ENCODE peak calls at places on chromosomes 12 and 14, in six cellular contexts. N is IMR-90, Y is astrocyte, U is HepG2, D is GM23338, K is fibroblast of lung. H is an unnamed sample.

GRCh38 chr12:40565029-40565633 is 127.1 kb upstream of the CNTN1 start:
- DNase-seq in N (no peak), D (no peak), Y (no peak), U (no peak), K (no peak), H (no peak)

GRCh38 chr12:9869307-9870161 is at the start of gene CLEC2B:
- DNase-seq in N (peak), U (no peak), Y (peak), K (peak), D (no peak), H (peak)

GRCh38 chr12:256225-256624 is 6.4 kb downstream of the SLC6A13 start:
- DNase-seq in U (no peak), K (no peak), N (no peak), D (no peak), Y (no peak), H (no peak)

GRCh38 chr14:102043251-102044025 is 43.4 kb downstream of the HSP90AA1 start:
- DNase-seq in Y (no peak), U (no peak), K (no peak), N (no peak), D (no peak), H (peak)

GRCh38 chr12:96166765-96167164 is 27.4 kb upstream of the ELK3 start:
- DNase-seq in U (no peak), K (no peak), Y (no peak), D (no peak), N (no peak), H (no peak)

GRCh38 chr12:50699940-50700339 is 64.0 kb upstream of the ATF1 start:
- DNase-seq in K (no peak), U (no peak), D (no peak), Y (no peak), N (no peak), H (no peak)

GRCh38 chr12:53930591-53931255 is 7.9 kb upstream of the HOXC13 start:
- DNase-seq in Y (no peak), K (no peak), N (no peak), U (no peak), D (peak), H (no peak)

GRCh38 chr14:68366656-68367055 is 426.2 kb downstream of the ZFP36L1 start:
- DNase-seq in N (no peak), D (no peak), K (no peak), Y (no peak), U (no peak), H (no peak)

GRCh38 chr12:121765573-121765972 is 27.9 kb downstream of the RHOF start:
- DNase-seq in Y (peak), D (no peak), U (no peak), N (peak), K (peak), H (peak)

GRCh38 chr14:87899228-87899627 is 93.8 kb downstream of the GALC start:
- DNase-seq in U (no peak), K (no peak), Y (no peak), D (no peak), N (no peak), H (no peak)

GRCh38 chr12:98485792-98486347 is 29.5 kb upstream of the TMPO start:
- DNase-seq in U (no peak), K (no peak), Y (no peak), D (no peak), N (no peak), H (no peak)

GRCh38 chr12:38890102-38890501 is 15.3 kb downstream of the CPNE8 start:
- DNase-seq in K (no peak), N (no peak), D (no peak), Y (peak), U (no peak), H (no peak)

GRCh38 chr12:57850924-57851323 is 4.4 kb upstream of the CTDSP2 start:
- DNase-seq in N (no peak), D (peak), U (no peak), Y (no peak), K (no peak), H (no peak)

GRCh38 chr14:55850803-55851202 is 267.4 kb upstream of the PELI2 start:
- DNase-seq in N (peak), U (no peak), K (peak), D (no peak), Y (peak), H (peak)

GRCh38 chr12:16228067-16228466 is 49.4 kb downstream of the SLC15A5 start:
- DNase-seq in U (no peak), N (no peak), Y (no peak), D (no peak), K (no peak), H (peak)

GRCh38 chr12:11685716-11686115 is 36.2 kb downstream of the ETV6 start:
- DNase-seq in K (peak), D (no peak), N (peak), Y (peak), U (no peak), H (no peak)

GRCh38 chr14:98370352-98370751 is 901.6 kb downstream of the BCL11B start:
- DNase-seq in Y (no peak), N (no peak), U (no peak), K (no peak), D (no peak), H (no peak)

GRCh38 chr12:100904270-100904669 is 109.7 kb downstream of the ANO4 start:
- DNase-seq in Y (no peak), U (no peak), D (no peak), K (no peak), N (peak), H (peak)

GRCh38 chr12:132197581-132198281 is 53.5 kb downstream of the NOC4L start:
- DNase-seq in U (no peak), Y (no peak), N (no peak), K (no peak), D (no peak), H (no peak)

GRCh38 chr12:68370667-68371066 is 38.5 kb upstream of the MDM1 start:
- DNase-seq in N (no peak), K (no peak), U (no peak), D (no peak), Y (no peak), H (no peak)

GRCh38 chr12:68374315-68374982 is 42.3 kb upstream of the MDM1 start:
- DNase-seq in U (no peak), Y (no peak), N (no peak), K (no peak), D (no peak), H (no peak)

GRCh38 chr12:68375701-68376469 is 43.7 kb upstream of the MDM1 start:
- DNase-seq in Y (peak), N (peak), K (peak), U (no peak), D (no peak), H (peak)

GRCh38 chr12:68376901-68377300 is 44.7 kb upstream of the MDM1 start:
- DNase-seq in K (no peak), N (no peak), Y (no peak), D (no peak), U (no peak), H (no peak)

GRCh38 chr12:68373836-68374314 is 41.7 kb upstream of the MDM1 start:
- DNase-seq in N (no peak), Y (no peak), K (no peak), D (no peak), U (no peak), H (no peak)
- H3K4me3 ChIP-seq in N (no peak), Y (no peak), K (no peak), D (no peak), U (no peak), H (no peak)

DNA sequence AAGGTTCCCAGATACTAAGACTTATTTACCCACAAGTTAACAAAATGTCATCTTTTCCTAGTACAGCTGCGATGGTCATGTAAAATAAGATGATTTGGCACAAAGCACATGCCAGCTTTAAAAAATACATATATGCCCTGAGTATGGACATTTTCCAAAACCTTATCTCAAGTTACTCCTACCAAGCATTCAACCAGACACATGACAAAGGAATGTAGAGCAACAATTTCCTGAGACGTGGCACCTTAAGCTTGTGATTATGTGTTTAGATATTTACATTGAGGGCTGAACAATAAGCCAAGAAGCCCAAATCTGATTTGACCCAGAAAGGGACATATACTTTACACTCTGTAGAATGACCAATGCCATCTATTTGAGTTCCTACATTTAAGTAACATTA is 24.5 kb upstream of the OVCH1 start:
- DNase-seq in D (no peak), U (no peak), N (peak), K (peak), Y (peak), H (peak)
- H2AFZ ChIP-seq in D (no peak), U (no peak), N (no peak), K (no peak), Y (no peak), H (no peak)

GRCh38 chr14:63933110-63933509 is 80.3 kb downstream of the SYNE2 start:
- DNase-seq in N (no peak), U (no peak), K (no peak), D (no peak), Y (no peak), H (no peak)
- H3K4me3 ChIP-seq in N (no peak), U (no peak), K (no peak), D (no peak), Y (no peak), H (no peak)

DNA sequence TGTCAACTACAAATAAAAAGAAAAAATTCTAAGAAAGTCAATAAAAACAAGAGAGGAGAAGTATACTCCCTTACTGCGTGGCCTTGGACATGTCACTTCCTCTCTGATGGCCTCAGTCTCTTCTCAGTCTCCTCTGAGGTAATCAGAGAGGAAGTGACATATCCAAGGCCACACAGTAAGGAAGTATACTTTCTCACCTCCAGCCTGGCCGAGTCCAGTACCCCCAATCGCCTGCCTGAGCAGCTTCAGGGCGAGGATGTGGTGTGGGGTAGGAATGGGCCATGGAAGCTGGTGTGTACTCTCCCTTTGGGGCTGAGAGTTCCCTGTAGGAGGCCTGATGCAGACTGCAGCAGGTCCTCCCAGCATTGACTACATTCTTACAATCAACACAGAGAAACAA is 15.8 kb downstream of the VDR start:
- DNase-seq in N (no peak), K (no peak), D (no peak), Y (no peak), U (no peak), H (peak)
- H2AFZ ChIP-seq in N (no peak), K (no peak), D (no peak), Y (no peak), U (no peak), H (no peak)

DNA sequence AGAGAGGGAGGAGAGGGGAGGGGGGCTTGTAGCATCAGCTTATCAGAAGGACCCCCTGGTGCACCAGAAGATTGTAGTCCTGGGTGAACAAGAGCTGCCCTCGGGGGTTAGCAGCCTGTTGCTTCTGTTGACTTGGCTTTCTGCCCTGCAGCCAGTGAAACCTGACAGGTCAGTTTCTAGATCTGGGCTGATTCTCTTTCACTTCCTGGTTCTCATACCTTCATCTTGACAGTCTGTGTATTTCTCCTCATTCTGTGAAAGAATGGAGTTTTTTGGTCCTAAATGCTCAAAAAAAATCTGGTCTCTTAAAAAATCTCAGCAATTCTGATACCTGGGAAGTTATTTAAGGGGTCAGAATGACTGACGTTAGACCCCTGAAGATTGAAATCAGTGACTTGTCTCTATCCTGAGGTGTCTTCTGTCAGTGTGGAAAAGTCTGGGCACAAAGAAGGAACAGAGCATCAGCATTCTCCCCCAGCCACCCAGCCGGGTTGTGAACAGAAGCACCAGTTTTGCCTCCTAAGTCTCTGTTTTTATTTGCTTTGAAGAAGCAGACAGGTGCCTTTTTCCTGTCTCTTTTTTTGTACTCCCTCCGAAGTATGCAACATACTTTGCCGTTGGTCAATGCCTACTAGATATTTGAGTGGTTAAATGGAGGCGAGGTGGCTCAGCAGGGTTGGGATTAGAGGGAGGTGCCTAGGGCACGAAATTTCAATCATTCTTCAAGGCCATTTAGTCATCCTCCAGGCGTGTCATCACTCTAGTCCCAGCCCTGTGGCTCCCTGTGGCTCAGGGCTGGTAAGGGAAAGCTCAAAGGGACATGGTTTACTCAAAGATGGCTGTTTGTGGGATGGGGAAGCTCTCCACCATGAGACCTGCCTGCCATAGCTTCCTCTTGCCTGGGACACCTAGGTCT is 24.0 kb downstream of the TTC9 start:
- DNase-seq in N (no peak), D (no peak), Y (no peak), U (no peak), K (no peak), H (peak)
- H3K4me3 ChIP-seq in N (no peak), D (no peak), Y (no peak), U (no peak), K (no peak), H (no peak)

H was measured in GM23248.